ENCODE peak calls at places on chromosomes 3 and 15, in six cellular contexts. One of them, this sample, is unnamed.

GRCh38 chr15:39083213-39083612 is 497.7 kb upstream of the THBS1 start:
- DNase-seq in stimulated activated CD4-positive, alpha-beta T cell treated with anti-CD3 and anti-CD28 coated beads, Interleukin-1b, Interleukin-23, amount 100 ng/mL, for 24 hours: no peak
- DNase-seq in left colon: no peak
- DNase-seq in NT2/D1: no peak
- DNase-seq in hypothalamus: no peak
- DNase-seq in stimulated activated CD8-positive, alpha-beta memory T cell treated with anti-CD3 and anti-CD28 coated beads, Interleukin-4, amount 100 ng/mL, for 24 hours: no peak
- DNase-seq in this sample: no peak

GRCh38 chr3:141353652-141354495 is 14.4 kb upstream of the ZBTB38 start:
- DNase-seq in NT2/D1: no peak
- DNase-seq in stimulated activated CD8-positive, alpha-beta memory T cell treated with anti-CD3 and anti-CD28 coated beads, Interleukin-4, amount 100 ng/mL, for 24 hours: no peak
- DNase-seq in stimulated activated CD4-positive, alpha-beta T cell treated with anti-CD3 and anti-CD28 coated beads, Interleukin-1b, Interleukin-23, amount 100 ng/mL, for 24 hours: no peak
- DNase-seq in left colon: no peak
- DNase-seq in hypothalamus: no peak
- DNase-seq in this sample: no peak

GRCh38 chr3:140007946-140008692 is 73.1 kb downstream of the CLSTN2 start:
- DNase-seq in NT2/D1: no peak
- DNase-seq in hypothalamus: no peak
- DNase-seq in left colon: no peak
- DNase-seq in stimulated activated CD4-positive, alpha-beta T cell treated with anti-CD3 and anti-CD28 coated beads, Interleukin-1b, Interleukin-23, amount 100 ng/mL, for 24 hours: no peak
- DNase-seq in stimulated activated CD8-positive, alpha-beta memory T cell treated with anti-CD3 and anti-CD28 coated beads, Interleukin-4, amount 100 ng/mL, for 24 hours: no peak
- DNase-seq in this sample: no peak

GRCh38 chr3:82586414-82586813 is 825.0 kb upstream of the GBE1 start:
- DNase-seq in stimulated activated CD8-positive, alpha-beta memory T cell treated with anti-CD3 and anti-CD28 coated beads, Interleukin-4, amount 100 ng/mL, for 24 hours: no peak
- DNase-seq in stimulated activated CD4-positive, alpha-beta T cell treated with anti-CD3 and anti-CD28 coated beads, Interleukin-1b, Interleukin-23, amount 100 ng/mL, for 24 hours: no peak
- DNase-seq in NT2/D1: no peak
- DNase-seq in left colon: no peak
- DNase-seq in hypothalamus: no peak
- DNase-seq in this sample: no peak

GRCh38 chr3:149542375-149543312 is 68.1 kb downstream of the TM4SF4 start:
- DNase-seq in hypothalamus: no peak
- DNase-seq in stimulated activated CD4-positive, alpha-beta T cell treated with anti-CD3 and anti-CD28 coated beads, Interleukin-1b, Interleukin-23, amount 100 ng/mL, for 24 hours: no peak
- DNase-seq in left colon: no peak
- DNase-seq in NT2/D1: no peak
- DNase-seq in stimulated activated CD8-positive, alpha-beta memory T cell treated with anti-CD3 and anti-CD28 coated beads, Interleukin-4, amount 100 ng/mL, for 24 hours: no peak
- DNase-seq in this sample: no peak

GRCh38 chr15:72534522-72534921 is 60.4 kb downstream of the ARIH1 start:
- DNase-seq in hypothalamus: no peak
- DNase-seq in stimulated activated CD4-positive, alpha-beta T cell treated with anti-CD3 and anti-CD28 coated beads, Interleukin-1b, Interleukin-23, amount 100 ng/mL, for 24 hours: no peak
- DNase-seq in stimulated activated CD8-positive, alpha-beta memory T cell treated with anti-CD3 and anti-CD28 coated beads, Interleukin-4, amount 100 ng/mL, for 24 hours: no peak
- DNase-seq in NT2/D1: no peak
- DNase-seq in left colon: no peak
- DNase-seq in this sample: no peak

GRCh38 chr3:149441662-149442442 is 32.6 kb upstream of the TM4SF4 start:
- DNase-seq in hypothalamus: no peak
- DNase-seq in stimulated activated CD8-positive, alpha-beta memory T cell treated with anti-CD3 and anti-CD28 coated beads, Interleukin-4, amount 100 ng/mL, for 24 hours: no peak
- DNase-seq in stimulated activated CD4-positive, alpha-beta T cell treated with anti-CD3 and anti-CD28 coated beads, Interleukin-1b, Interleukin-23, amount 100 ng/mL, for 24 hours: no peak
- DNase-seq in NT2/D1: no peak
- DNase-seq in left colon: no peak
- DNase-seq in this sample: no peak

GRCh38 chr3:150150633-150151032 is 179.9 kb upstream of the PFN2 start:
- DNase-seq in NT2/D1: no peak
- DNase-seq in stimulated activated CD8-positive, alpha-beta memory T cell treated with anti-CD3 and anti-CD28 coated beads, Interleukin-4, amount 100 ng/mL, for 24 hours: no peak
- DNase-seq in stimulated activated CD4-positive, alpha-beta T cell treated with anti-CD3 and anti-CD28 coated beads, Interleukin-1b, Interleukin-23, amount 100 ng/mL, for 24 hours: no peak
- DNase-seq in hypothalamus: no peak
- DNase-seq in left colon: no peak
- DNase-seq in this sample: no peak

GRCh38 chr3:39126532-39127071 is 19.1 kb downstream of the TTC21A start:
- DNase-seq in hypothalamus: no peak
- DNase-seq in left colon: peak
- DNase-seq in stimulated activated CD8-positive, alpha-beta memory T cell treated with anti-CD3 and anti-CD28 coated beads, Interleukin-4, amount 100 ng/mL, for 24 hours: no peak
- DNase-seq in stimulated activated CD4-positive, alpha-beta T cell treated with anti-CD3 and anti-CD28 coated beads, Interleukin-1b, Interleukin-23, amount 100 ng/mL, for 24 hours: no peak
- DNase-seq in NT2/D1: no peak
- DNase-seq in this sample: no peak

GRCh38 chr15:81301815-81302399 is 22.0 kb downstream of the STARD5 start:
- DNase-seq in left colon: peak
- DNase-seq in stimulated activated CD4-positive, alpha-beta T cell treated with anti-CD3 and anti-CD28 coated beads, Interleukin-1b, Interleukin-23, amount 100 ng/mL, for 24 hours: peak
- DNase-seq in hypothalamus: no peak
- DNase-seq in stimulated activated CD8-positive, alpha-beta memory T cell treated with anti-CD3 and anti-CD28 coated beads, Interleukin-4, amount 100 ng/mL, for 24 hours: no peak
- DNase-seq in NT2/D1: no peak
- DNase-seq in this sample: no peak

GRCh38 chr3:13728487-13728886 is 151.4 kb downstream of the WNT7A start:
- DNase-seq in stimulated activated CD8-positive, alpha-beta memory T cell treated with anti-CD3 and anti-CD28 coated beads, Interleukin-4, amount 100 ng/mL, for 24 hours: no peak
- DNase-seq in left colon: no peak
- DNase-seq in hypothalamus: no peak
- DNase-seq in stimulated activated CD4-positive, alpha-beta T cell treated with anti-CD3 and anti-CD28 coated beads, Interleukin-1b, Interleukin-23, amount 100 ng/mL, for 24 hours: no peak
- DNase-seq in NT2/D1: peak
- DNase-seq in this sample: no peak

GRCh38 chr3:89521328-89521727 is 413.9 kb downstream of the EPHA3 start:
- DNase-seq in stimulated activated CD4-positive, alpha-beta T cell treated with anti-CD3 and anti-CD28 coated beads, Interleukin-1b, Interleukin-23, amount 100 ng/mL, for 24 hours: no peak
- DNase-seq in hypothalamus: no peak
- DNase-seq in left colon: no peak
- DNase-seq in NT2/D1: no peak
- DNase-seq in stimulated activated CD8-positive, alpha-beta memory T cell treated with anti-CD3 and anti-CD28 coated beads, Interleukin-4, amount 100 ng/mL, for 24 hours: no peak
- DNase-seq in this sample: no peak

GRCh38 chr15:49242820-49243219 is 72.8 kb downstream of the GALK2 start:
- DNase-seq in stimulated activated CD4-positive, alpha-beta T cell treated with anti-CD3 and anti-CD28 coated beads, Interleukin-1b, Interleukin-23, amount 100 ng/mL, for 24 hours: no peak
- DNase-seq in left colon: no peak
- DNase-seq in stimulated activated CD8-positive, alpha-beta memory T cell treated with anti-CD3 and anti-CD28 coated beads, Interleukin-4, amount 100 ng/mL, for 24 hours: no peak
- DNase-seq in hypothalamus: no peak
- DNase-seq in NT2/D1: peak
- DNase-seq in this sample: no peak